ENCODE peak calls at places on chromosomes 6 and 20, in six cellular contexts. X is HepG2, O is PC-3, H is neural progenitor cell, Y is IMR-90, R is neuronal stem cell. A is an unnamed sample.

GRCh38 chr6:39568896-39569295 is 156.3 kb downstream of the KIF6 start:
- DNase-seq in R (no peak), H (no peak), O (peak), X (no peak), Y (peak), A (peak)

GRCh38 chr6:16273266-16273665 is 34.9 kb downstream of the GMPR start:
- DNase-seq in Y (peak), X (no peak), O (peak), H (no peak), R (no peak), A (peak)

GRCh38 chr20:46176744-46177378 is 58.7 kb downstream of the CD40 start:
- DNase-seq in R (no peak), Y (no peak), H (no peak), X (no peak), O (no peak), A (no peak)

GRCh38 chr20:57159193-57159851 is 107.1 kb downstream of the BMP7 start:
- DNase-seq in X (no peak), R (no peak), H (no peak), Y (no peak), O (no peak), A (no peak)

GRCh38 chr6:99822741-99823512 is 171.1 kb downstream of the MCHR2 start:
- DNase-seq in R (peak), Y (peak), H (peak), X (peak), O (peak), A (peak)

GRCh38 chr6:138227316-138227781 is 9.1 kb upstream of the PBOV1 start:
- DNase-seq in H (no peak), Y (no peak), R (no peak), O (peak), X (peak), A (no peak)

GRCh38 chr6:52544325-52545022 is 32.4 kb downstream of the TRAM2 start:
- DNase-seq in R (no peak), H (no peak), X (peak), Y (peak), O (peak), A (peak)

GRCh38 chr6:149563203-149563927 is 2.8 kb upstream of the GINM1 start:
- DNase-seq in X (no peak), O (peak), R (no peak), Y (peak), H (no peak), A (peak)

GRCh38 chr6:62808575-62809293 is 402.5 kb upstream of the FKBP1C start:
- DNase-seq in Y (no peak), X (no peak), O (no peak), R (no peak), H (no peak), A (no peak)

GRCh38 chr20:58469500-58470129 is 45.6 kb downstream of the APCDD1L start:
- DNase-seq in O (no peak), H (no peak), R (no peak), Y (no peak), X (no peak), A (no peak)

GRCh38 chr6:85372188-85372914 is 77.5 kb upstream of the NT5E start:
- DNase-seq in X (peak), H (no peak), Y (no peak), O (no peak), R (no peak), A (no peak)

GRCh38 chr6:20243288-20243687 is 31.0 kb upstream of the MBOAT1 start:
- DNase-seq in Y (no peak), O (no peak), H (no peak), R (no peak), X (no peak), A (no peak)

GRCh38 chr20:5191829-5192569 is 65.2 kb downstream of the CDS2 start:
- DNase-seq in Y (peak), O (peak), X (peak), H (peak), R (peak), A (peak)
- H3K4me2 ChIP-seq in Y (no peak), O (no peak), X (no peak), H (peak), R (no peak), A (no peak)

GRCh38 chr6:28383235-28384142 is 16.1 kb downstream of the ZSCAN12 start:
- DNase-seq in Y (peak), H (peak), O (peak), R (peak), X (peak), A (peak)
- H3K9ac ChIP-seq in Y (peak), H (no peak), O (peak), R (peak), X (peak), A (peak)

GRCh38 chr20:23365390-23366165 is 3.6 kb downstream of the GZF1 start:
- DNase-seq in O (no peak), R (no peak), X (no peak), Y (no peak), H (no peak), A (no peak)
- H3K4me3 ChIP-seq in O (no peak), R (no peak), X (no peak), Y (no peak), H (no peak), A (no peak)

GRCh38 chr20:21701171-21701876 is 4.1 kb upstream of the PAX1 start:
- DNase-seq in X (no peak), R (no peak), H (peak), Y (no peak), O (no peak), A (no peak)
- H3K4me2 ChIP-seq in X (no peak), R (no peak), H (no peak), Y (no peak), O (no peak), A (no peak)

GRCh38 chr20:2163312-2163711 is 61.7 kb downstream of the STK35 start:
- DNase-seq in R (no peak), Y (no peak), O (no peak), H (no peak), X (no peak), A (no peak)
- H3K9ac ChIP-seq in R (peak), Y (no peak), O (no peak), H (no peak), X (no peak), A (no peak)